ENCODE peak calls at places on chromosomes 13 and 19, in five cellular contexts. M is uterus; E is psoas muscle; U is naive thymus-derived CD4-positive, alpha-beta T cell; T is SJSA1. G is an unnamed sample. For H3K4me1, the result is how much of the 10 kb centered on the place peaks cover.

GRCh38 chr19:39112338-39112890 is 13.2 kb upstream of the PAK4 start:
- DNase-seq in T (no peak), U (no peak), E (peak), M (no peak), G (no peak)

GRCh38 chr19:11570039-11570462 is 7.4 kb downstream of the ACP5 start:
- DNase-seq in U (no peak), E (no peak), M (no peak), T (no peak), G (no peak)

GRCh38 chr13:30107536-30108136 is 199.7 kb downstream of the KATNAL1 start:
- DNase-seq in M (no peak), E (no peak), U (no peak), T (no peak), G (peak)

GRCh38 chr13:38519229-38519910 is 167.5 kb upstream of the FREM2 start:
- DNase-seq in U (no peak), E (no peak), M (no peak), T (no peak), G (no peak)

GRCh38 chr19:45087531-45087930 is 5.4 kb upstream of the PPP1R37 start:
- DNase-seq in U (peak), E (no peak), M (no peak), T (no peak), G (no peak)

GRCh38 chr19:38250821-38251563 is 5.2 kb downstream of the PPP1R14A start:
- DNase-seq in E (peak), U (no peak), T (no peak), M (peak), G (peak)

GRCh38 chr13:106375085-106375484 is 160.4 kb downstream of the EFNB2 start:
- DNase-seq in M (no peak), T (no peak), E (no peak), U (no peak), G (no peak)

GRCh38 chr13:102911336-102911735 is 65.5 kb downstream of the ERCC5 start:
- DNase-seq in M (no peak), T (no peak), U (no peak), E (no peak), G (no peak)

GRCh38 chr13:27131202-27131623 is 40.4 kb downstream of the USP12 start:
- DNase-seq in T (no peak), M (no peak), E (no peak), U (peak), G (no peak)

GRCh38 chr19:1125601-1126533 is 22.1 kb downstream of the GPX4 start:
- DNase-seq in U (no peak), E (peak), T (no peak), M (no peak), G (no peak)

GRCh38 chr13:59250276-59250990 is 913.3 kb downstream of the DIAPH3 start:
- DNase-seq in M (no peak), T (no peak), U (no peak), E (no peak), G (no peak)

GRCh38 chr19:14048439-14049153 is 13.3 kb downstream of the PALM3 start:
- DNase-seq in E (peak), T (peak), M (no peak), U (peak), G (peak)

GRCh38 chr19:30391052-30391451 is 18.9 kb downstream of the ZNF536 start:
- DNase-seq in U (no peak), E (no peak), M (no peak), T (no peak), G (no peak)

GRCh38 chr13:76231522-76232167 is 595.5 kb downstream of the LMO7 start:
- DNase-seq in U (no peak), M (no peak), T (no peak), E (no peak), G (no peak)

GRCh38 chr19:15404780-15405211 is 14.0 kb downstream of the AKAP8L start:
- DNase-seq in T (no peak), E (no peak), U (no peak), M (no peak), G (no peak)

DNA sequence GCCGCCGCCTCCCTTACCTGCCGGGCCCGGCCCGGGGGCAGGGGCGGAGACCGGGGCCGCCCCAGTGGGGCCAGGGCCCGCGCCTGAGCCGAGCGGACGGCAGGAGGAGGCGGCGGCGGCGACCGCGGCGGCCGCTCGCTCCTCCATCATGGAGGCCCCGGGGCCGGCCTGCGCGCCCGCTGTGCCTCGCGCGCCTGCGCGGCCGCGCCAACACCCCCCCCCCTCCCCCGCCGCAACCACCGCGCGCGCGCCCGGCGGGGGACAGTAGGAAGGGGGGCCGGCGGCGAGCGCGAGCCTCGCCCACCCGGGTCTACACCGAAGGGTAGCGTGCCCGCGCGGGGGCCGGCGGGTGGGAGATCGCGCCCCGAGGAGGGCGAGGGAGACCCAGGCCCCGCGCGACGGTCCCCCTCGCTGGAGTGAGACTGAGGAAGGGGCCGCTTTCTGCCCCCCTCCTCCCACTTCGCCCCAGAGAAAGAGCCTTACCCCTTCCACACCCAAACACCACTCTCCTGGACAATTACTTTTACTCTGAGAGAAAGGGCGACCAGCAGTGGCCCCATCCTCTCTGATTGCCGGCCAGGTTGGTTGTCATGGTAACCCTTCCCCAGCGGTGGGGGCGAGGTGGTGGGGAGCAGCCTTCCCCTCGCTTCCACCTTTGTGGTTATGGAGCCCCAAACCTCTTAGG is at the start of gene STRN4:
- DNase-seq in T (no peak), U (peak), E (peak), M (peak), G (peak)
- H3K4me1 ChIP-seq in T (under half), U (under half), E (under half), M (under half), G (under half)

DNA sequence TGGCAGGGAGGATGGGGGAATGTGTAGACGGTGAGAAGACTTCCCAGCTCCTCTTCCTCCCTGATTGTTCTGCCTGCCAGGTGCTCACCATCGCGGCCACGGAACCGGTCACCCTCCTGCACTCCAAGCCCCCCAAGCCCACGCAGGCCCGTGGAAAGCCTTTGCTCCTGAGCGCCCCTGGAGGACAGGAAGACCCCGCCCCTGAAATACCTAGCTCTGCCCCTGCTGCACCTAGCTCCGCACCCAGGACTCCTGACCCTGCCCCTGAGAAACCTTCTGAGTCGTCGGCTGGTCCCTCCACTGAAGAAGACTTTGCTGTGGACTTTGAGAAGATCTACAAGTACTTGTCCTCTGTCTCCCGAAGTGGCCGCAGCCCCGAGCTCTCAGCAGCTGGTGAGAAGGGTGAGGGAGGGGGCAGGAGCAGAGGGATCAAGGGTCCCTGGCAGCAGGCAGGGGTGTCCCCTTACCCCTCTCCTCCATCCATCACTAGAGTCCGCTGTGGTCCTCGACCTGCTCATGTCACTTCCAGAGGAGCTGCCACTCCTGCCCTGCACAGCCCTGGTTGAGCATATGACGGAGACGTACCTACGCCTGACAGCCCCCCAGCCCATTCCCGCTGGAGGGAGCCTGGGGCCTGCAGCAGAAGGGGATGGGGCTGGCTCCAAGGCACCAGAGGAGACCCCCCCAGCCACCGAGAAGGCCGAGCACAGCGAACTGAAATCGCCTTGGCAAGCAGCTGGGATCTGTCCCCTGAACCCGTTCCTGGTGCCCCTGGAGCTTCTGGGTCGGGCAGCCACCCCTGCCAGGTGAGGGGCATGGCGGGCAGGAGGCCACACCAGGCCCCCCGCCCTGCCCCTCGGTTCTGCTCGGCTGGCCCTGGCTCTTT is 2.1 kb downstream of the SNAPC2 start:
- DNase-seq in M (no peak), E (peak), T (no peak), U (no peak), G (peak)
- H3K4me1 ChIP-seq in M (under half), E (under half), T (under half), U (under half), G (under half)

DNA sequence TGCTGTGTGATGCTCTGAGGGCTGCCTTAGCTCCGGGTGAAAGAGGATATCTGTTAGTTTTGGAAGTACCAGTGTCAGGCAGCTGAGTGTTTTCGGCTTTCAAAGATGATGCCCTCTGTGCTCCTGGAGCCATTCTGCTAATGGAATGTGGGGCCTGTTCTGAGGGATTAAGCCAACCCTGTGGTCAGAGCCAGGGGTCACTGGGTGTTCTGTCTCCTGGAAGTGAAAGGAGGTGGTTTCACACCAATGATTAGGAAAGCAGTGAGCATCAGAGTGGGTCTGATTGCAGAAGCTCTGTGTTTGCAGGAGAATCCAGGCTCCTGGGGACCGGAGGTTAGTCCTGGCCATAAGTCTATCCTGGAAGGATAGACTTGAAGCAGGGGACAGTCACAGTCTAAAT is 94.6 kb downstream of the UQCRFS1 start:
- DNase-seq in U (no peak), M (no peak), E (no peak), T (no peak), G (no peak)
- H3K4me1 ChIP-seq in U (under half), M (under half), E (under half), T (under half), G (under half)

GRCh38 chr19:27735314-27735713 is 1477.6 kb downstream of the UQCRFS1 start:
- DNase-seq in U (no peak), M (no peak), E (no peak), T (no peak), G (no peak)

GRCh38 chr19:27729332-27729731 is 1483.6 kb downstream of the UQCRFS1 start:
- DNase-seq in M (no peak), U (no peak), E (no peak), T (no peak), G (no peak)

GRCh38 chr19:27734496-27735220 is 1478.3 kb downstream of the UQCRFS1 start:
- DNase-seq in T (no peak), E (no peak), M (no peak), U (no peak), G (no peak)

GRCh38 chr19:27736225-27736624 is 1476.7 kb downstream of the UQCRFS1 start:
- DNase-seq in U (no peak), T (no peak), M (no peak), E (no peak), G (no peak)

DNA sequence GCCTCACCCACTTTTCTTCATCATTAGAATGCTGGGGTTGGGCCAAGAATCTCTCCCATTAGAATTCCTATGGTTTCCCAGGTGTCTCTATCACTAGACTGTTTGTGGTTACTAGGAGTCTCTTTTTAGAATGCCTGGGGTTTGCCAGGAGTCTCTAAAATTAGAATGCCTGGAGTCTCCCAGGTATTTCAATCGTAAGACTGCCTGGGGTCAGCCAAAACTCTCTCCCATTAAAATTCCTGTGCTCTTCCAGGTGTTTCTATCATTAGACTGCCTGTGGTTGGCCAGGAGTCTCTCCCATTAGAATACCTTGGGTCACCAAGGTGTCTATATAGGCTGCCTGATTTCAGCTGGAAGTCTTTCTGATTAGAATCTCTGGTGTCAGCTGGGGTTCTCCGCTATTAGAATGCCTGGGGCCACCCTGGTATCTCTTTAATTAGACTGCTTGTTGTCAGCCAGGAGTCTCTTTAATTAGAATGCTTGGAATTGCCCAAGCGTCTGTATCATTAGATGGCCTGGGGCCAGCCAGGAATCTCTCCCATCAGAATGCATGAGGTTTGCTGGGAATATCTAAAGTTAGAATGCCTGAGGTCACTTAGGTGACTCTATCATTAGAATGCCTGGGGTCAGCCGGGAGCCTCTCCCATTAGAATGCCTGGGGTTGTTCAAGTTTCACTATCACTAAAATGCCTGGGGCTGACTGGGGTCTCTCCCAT is 1479.2 kb downstream of the UQCRFS1 start:
- DNase-seq in T (no peak), U (no peak), M (no peak), E (no peak), G (no peak)
- H3K4me1 ChIP-seq in T (under half), U (under half), M (under half), E (under half), G (under half)

GRCh38 chr19:12664406-12665280 is 1.9 kb downstream of the MAN2B1 start:
- DNase-seq in U (no peak), E (no peak), M (no peak), T (no peak), G (peak)

GRCh38 chr19:12665281-12665573 is 1.3 kb downstream of the MAN2B1 start:
- DNase-seq in M (no peak), T (no peak), E (no peak), U (peak), G (peak)

GRCh38 chr19:12667903-12668302 is 1.3 kb downstream of the WDR83 start:
- DNase-seq in U (no peak), M (no peak), E (no peak), T (no peak), G (peak)

GRCh38 chr19:12665646-12666304 is 767 bp downstream of the MAN2B1 start:
- DNase-seq in T (no peak), M (no peak), E (no peak), U (no peak), G (no peak)

DNA sequence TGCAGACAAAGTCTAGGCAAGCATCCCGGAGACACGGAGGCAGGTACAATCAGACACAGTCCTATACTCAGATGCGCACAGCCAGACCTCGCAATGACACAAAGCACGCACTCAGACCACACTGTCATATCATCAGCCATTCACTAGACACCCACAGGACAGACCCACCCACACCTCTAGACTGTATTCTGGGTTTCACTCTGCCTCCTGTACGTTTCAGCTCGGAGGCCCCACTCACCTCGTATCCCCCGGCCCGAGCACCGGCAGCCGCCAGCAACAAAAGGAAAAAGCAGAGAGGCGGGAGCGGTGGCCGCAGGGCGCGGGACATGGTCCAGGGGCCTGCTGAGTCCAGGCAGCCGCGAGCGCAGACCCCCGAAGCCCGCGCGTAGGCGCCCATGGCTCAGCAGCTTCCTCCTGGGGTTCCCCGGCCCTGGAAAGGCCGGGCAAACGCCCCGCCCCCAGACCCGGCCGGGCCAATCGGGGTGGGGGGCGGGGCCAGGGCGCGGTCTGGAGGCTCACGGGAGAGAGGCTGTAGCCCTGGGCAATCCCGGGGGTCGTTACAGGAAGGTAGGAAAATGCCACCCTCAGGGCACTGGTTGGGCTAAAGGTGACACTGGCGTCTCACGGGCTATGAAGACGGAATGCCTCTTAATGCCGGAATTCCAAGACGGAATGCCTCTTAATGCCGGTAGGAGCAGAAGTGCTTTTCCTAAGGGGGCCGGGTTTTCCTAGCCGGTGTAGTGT is at the start of the genes MAN2B1 and WDR83:
- DNase-seq in M (peak), E (peak), T (peak), U (peak), G (peak)
- H3K4me1 ChIP-seq in M (under half), E (under half), T (under half), U (under half), G (under half)

DNA sequence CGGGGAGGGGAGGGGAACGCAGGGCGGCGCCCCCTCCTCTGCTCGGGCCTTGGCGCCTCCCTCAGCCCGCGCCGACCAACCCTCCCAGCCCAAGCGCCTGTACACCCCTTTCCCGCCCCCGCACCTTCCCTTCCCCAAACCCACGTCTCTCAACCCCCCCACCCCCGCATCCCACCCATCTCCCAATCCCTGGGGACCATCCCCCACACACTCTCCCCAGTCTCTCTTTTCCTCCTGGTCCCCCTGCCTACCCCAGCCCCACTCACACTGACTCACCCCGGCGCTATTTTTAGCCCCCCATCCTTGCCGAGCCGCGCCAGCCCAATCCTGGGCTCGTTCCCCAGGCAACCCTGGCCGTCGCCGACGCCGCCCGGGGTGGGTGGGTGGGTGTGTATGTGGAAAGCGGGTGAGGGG is 11.7 kb downstream of the CIC start:
- DNase-seq in E (peak), M (peak), T (no peak), U (peak), G (peak)
- H3K4me1 ChIP-seq in E (half or more), M (under half), T (half or more), U (half or more), G (half or more)

GRCh38 chr19:18477042-18477760 is 39.3 kb upstream of the ISYNA1 start:
- DNase-seq in M (no peak), T (no peak), E (no peak), U (no peak), G (no peak)

GRCh38 chr19:18478545-18479311 is 40.8 kb upstream of the ISYNA1 start:
- DNase-seq in E (peak), T (peak), U (no peak), M (peak), G (peak)

GRCh38 chr19:18477974-18478373 is 40.0 kb upstream of the ISYNA1 start:
- DNase-seq in E (no peak), T (no peak), U (no peak), M (no peak), G (no peak)

GRCh38 chr19:18481505-18482222 is 40.2 kb downstream of the ELL start:
- DNase-seq in T (no peak), U (no peak), M (no peak), E (no peak), G (no peak)

DNA sequence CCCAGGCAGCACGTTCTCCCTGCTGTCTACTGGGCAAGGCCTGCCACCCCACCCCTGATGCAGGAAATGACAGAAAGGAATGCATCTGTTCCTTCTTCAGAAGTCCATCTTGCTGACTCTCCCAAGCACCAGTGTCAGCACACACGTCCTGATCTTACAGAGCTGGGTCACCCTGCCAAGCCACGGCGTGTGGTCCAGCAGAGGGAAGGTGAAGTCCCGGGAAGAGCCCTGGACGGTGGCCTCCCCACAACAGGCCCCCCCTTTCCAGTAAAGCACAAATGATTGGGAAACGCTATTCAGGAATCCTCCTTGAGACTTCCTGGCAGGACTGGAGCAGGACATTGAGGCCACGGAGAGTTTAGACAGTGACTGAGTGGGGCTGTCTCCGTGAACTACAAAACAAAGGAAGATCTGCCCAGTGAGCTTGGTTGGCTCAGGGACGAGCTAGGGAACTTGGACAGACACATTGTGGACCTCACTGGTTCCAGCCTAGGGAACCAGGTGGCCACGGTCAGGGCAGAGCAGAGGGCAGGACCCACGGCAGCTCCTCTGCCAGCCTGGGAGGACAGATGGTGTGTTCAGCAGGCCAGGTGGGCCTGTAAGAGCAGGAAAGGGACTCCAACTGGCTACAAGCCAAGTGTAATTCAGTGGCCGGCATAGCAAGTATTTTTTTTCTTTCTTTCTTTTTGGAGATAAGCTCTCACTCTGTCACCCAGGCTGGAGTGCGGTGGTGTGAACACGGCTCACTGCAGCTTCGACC is 41.7 kb downstream of the ELL start:
- DNase-seq in M (peak), U (no peak), T (peak), E (peak), G (peak)
- H3K4me1 ChIP-seq in M (under half), U (under half), T (under half), E (half or more), G (half or more)